ENCODE peak calls at places on chromosome 10, in four cellular contexts. D is tibial nerve, A is pancreas, V is fibroblast of lung. H is an unnamed sample. For H3K27me3, the result is how much of the 10 kb centered on the place peaks cover.

GRCh38 chr10:60810437-60811182 is 32.3 kb downstream of the CDK1 start:
- DNase-seq in D (no peak), A (no peak), V (peak), H (no peak)

GRCh38 chr10:118800920-118801319 is 46.1 kb upstream of the CACUL1 start:
- DNase-seq in D (no peak), A (peak), V (no peak), H (no peak)

GRCh38 chr10:79203833-79204232 is 135.1 kb downstream of the ZMIZ1 start:
- DNase-seq in D (no peak), A (no peak), V (no peak), H (no peak)

GRCh38 chr10:75071164-75071489 is 40.3 kb upstream of the SAMD8 start:
- DNase-seq in D (no peak), A (no peak), V (peak), H (no peak)

GRCh38 chr10:93222876-93223275 is 149.2 kb downstream of the CYP26A1 start:
- DNase-seq in D (no peak), A (no peak), V (no peak), H (no peak)

GRCh38 chr10:4672199-4672598 is 153.8 kb upstream of the AKR1E2 start:
- DNase-seq in D (no peak), A (no peak), V (no peak), H (no peak)

GRCh38 chr10:29479081-29479917 is 155.5 kb downstream of the SVIL start:
- DNase-seq in D (no peak), A (no peak), V (peak), H (no peak)

GRCh38 chr10:89643431-89643811 is 1.6 kb downstream of the PANK1 start:
- DNase-seq in D (no peak), A (no peak), V (no peak), H (no peak)

GRCh38 chr10:71161429-71161828 is 50.9 kb upstream of the UNC5B start:
- DNase-seq in D (no peak), A (no peak), V (peak), H (no peak)

GRCh38 chr10:129880191-129880590 is 83.9 kb downstream of the EBF3 start:
- DNase-seq in D (no peak), A (no peak), V (no peak), H (no peak)

GRCh38 chr10:100866575-100867098 is 46.1 kb upstream of the SLF2 start:
- DNase-seq in D (no peak), A (no peak), V (no peak), H (no peak)

GRCh38 chr10:132446661-132447445 is 49.9 kb downstream of the PWWP2B start:
- DNase-seq in D (no peak), A (peak), V (peak), H (peak)

GRCh38 chr10:121469797-121470606 is 128.2 kb downstream of the FGFR2 start:
- DNase-seq in D (no peak), A (no peak), V (no peak), H (no peak)

GRCh38 chr10:84193846-84194423 is 402 bp upstream of the CDHR1 start:
- DNase-seq in D (no peak), A (no peak), V (no peak), H (no peak)

GRCh38 chr10:119304541-119304940 is 97.2 kb downstream of the GRK5 start:
- DNase-seq in D (no peak), A (no peak), V (no peak), H (no peak)

GRCh38 chr10:29304259-29305030 is 15.6 kb downstream of the LYZL1 start:
- DNase-seq in D (peak), A (no peak), V (peak), H (peak)

GRCh38 chr10:111439034-111439842 is 362.4 kb downstream of the ADRA2A start:
- DNase-seq in D (no peak), A (no peak), V (no peak), H (no peak)

GRCh38 chr10:49643296-49644034 is 29.6 kb downstream of the CHAT start:
- DNase-seq in D (no peak), A (no peak), V (no peak), H (no peak)

GRCh38 chr10:23293145-23293724 is 51.4 kb downstream of the C10orf67 start:
- DNase-seq in D (no peak), A (no peak), V (peak), H (no peak)

GRCh38 chr10:29067161-29067560 is 221.7 kb upstream of the LYZL1 start:
- DNase-seq in D (no peak), A (no peak), V (peak), H (no peak)

GRCh38 chr10:119336599-119336998 is 129.2 kb downstream of the GRK5 start:
- DNase-seq in D (no peak), A (no peak), V (no peak), H (no peak)

GRCh38 chr10:27745380-27745718 is 270 bp downstream of the MKX start:
- DNase-seq in D (no peak), A (no peak), V (no peak), H (no peak)

GRCh38 chr10:133260895-133261725 is 15.6 kb downstream of the ADAM8 start:
- DNase-seq in D (no peak), A (peak), V (peak), H (no peak)

GRCh38 chr10:19195698-19196097 is 147.1 kb downstream of the MALRD1 start:
- DNase-seq in D (no peak), A (no peak), V (no peak), H (no peak)

GRCh38 chr10:44895280-44895679 is 15.9 kb upstream of the TMEM72 start:
- DNase-seq in D (no peak), A (no peak), V (no peak), H (no peak)

GRCh38 chr10:89502556-89502955 is 32.8 kb downstream of the SLC16A12 start:
- DNase-seq in D (no peak), A (no peak), V (peak), H (no peak)

GRCh38 chr10:98339790-98340189 is 71.8 kb upstream of the LOXL4 start:
- DNase-seq in D (no peak), A (no peak), V (no peak), H (no peak)

GRCh38 chr10:34184901-34185386 is 630.2 kb downstream of the PARD3 start:
- DNase-seq in D (no peak), A (no peak), V (no peak), H (no peak)

GRCh38 chr10:133476641-133476990 is 22.9 kb downstream of the SCART1 start:
- DNase-seq in D (no peak), A (no peak), V (no peak), H (no peak)

GRCh38 chr10:131083915-131084790 is 227.4 kb downstream of the TCERG1L start:
- DNase-seq in D (no peak), A (no peak), V (no peak), H (no peak)

GRCh38 chr10:24721254-24722106 is 2.2 kb downstream of the ARHGAP21 start:
- DNase-seq in D (no peak), A (peak), V (peak), H (no peak)

GRCh38 chr10:24569828-24570657 is 153.6 kb downstream of the ARHGAP21 start:
- DNase-seq in D (no peak), A (no peak), V (no peak), H (no peak)

GRCh38 chr10:84613336-84614021 is 285.1 kb downstream of the CCSER2 start:
- DNase-seq in D (no peak), A (no peak), V (peak), H (no peak)

GRCh38 chr10:59072038-59072437 is 104.4 kb upstream of the PHYHIPL start:
- DNase-seq in D (no peak), A (no peak), V (no peak), H (no peak)

GRCh38 chr10:46544989-46545791 is 11.3 kb downstream of the GPRIN2 start:
- DNase-seq in D (peak), A (peak), V (no peak), H (no peak)

GRCh38 chr10:93468532-93469213 is 13.5 kb downstream of the MYOF start:
- DNase-seq in D (no peak), A (no peak), V (peak), H (peak)

GRCh38 chr10:73246783-73247508 is at the start of gene DNAJC9:
- DNase-seq in D (peak), A (peak), V (peak), H (peak)

GRCh38 chr10:60203993-60204618 is 185.6 kb downstream of the ANK3 start:
- DNase-seq in D (no peak), A (no peak), V (peak), H (no peak)

GRCh38 chr10:124030711-124031110 is 62.7 kb downstream of the CHST15 start:
- DNase-seq in D (no peak), A (no peak), V (no peak), H (no peak)
- H3K27me3 ChIP-seq in D (under half), A (under half), V (under half), H (under half)

GRCh38 chr10:102674566-102674965 is 30.3 kb downstream of the TRIM8 start:
- DNase-seq in D (no peak), A (peak), V (no peak), H (no peak)
- TF ChIP-seq CTCF in D (no peak), A (no peak), V (no peak), H (no peak)

GRCh38 chr10:69391158-69391557 is 25.6 kb downstream of the TACR2 start:
- DNase-seq in D (no peak), A (no peak), V (no peak), H (no peak)
- H3K27me3 ChIP-seq in D (under half), A (under half), V (under half), H (under half)

GRCh38 chr10:88117869-88118632 is 254.6 kb downstream of the PTEN start:
- DNase-seq in D (no peak), A (no peak), V (no peak), H (no peak)
- TF ChIP-seq CTCF in D (no peak), A (no peak), V (peak), H (peak)

DNA sequence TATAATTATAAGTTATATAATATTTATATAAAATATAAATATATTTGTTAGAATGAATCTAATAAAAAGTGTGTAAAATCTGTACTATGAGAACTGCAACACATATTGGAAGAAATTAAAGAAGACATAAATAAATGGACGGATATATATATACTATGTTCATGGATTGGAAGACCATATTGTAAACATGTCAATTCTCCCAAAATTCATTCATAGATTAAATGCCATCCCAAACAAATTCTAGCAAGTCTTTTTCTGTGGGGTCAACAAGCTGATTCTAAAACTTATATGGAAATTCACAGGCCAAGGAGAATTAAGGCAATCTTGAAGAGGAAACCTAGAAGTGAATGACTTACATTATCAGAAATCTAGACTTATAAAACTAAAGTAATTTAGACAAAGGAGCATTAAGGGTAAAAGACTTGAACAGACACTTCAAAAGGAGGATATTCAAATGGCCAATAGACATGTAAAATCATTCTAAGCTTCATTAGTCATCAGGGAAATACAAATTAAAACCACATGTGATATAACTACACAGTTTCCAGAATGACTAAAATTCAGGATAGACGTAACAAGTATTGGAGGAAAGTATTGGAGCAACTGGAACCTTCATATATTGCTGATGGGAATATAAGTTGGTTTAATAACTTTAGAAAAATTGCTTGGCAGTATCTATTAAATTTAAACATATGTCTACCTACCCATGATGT is 225.9 kb downstream of the EMX2 start:
- DNase-seq in D (no peak), A (no peak), V (no peak), H (no peak)
- H3K27me3 ChIP-seq in D (under half), A (under half), V (under half), H (under half)

H was measured in kidney epithelial cell.